ENCODE peak calls at places on chromosomes 13 and 19, in nine cellular contexts. One of them, this sample, is unnamed.

GRCh38 chr19:49890349-49891311 is 6.1 kb downstream of the IL4I1 start:
- DNase-seq in ovary: no peak
- DNase-seq in heart left ventricle: no peak
- DNase-seq in body of pancreas: peak; percentile 65
- DNase-seq in transverse colon: peak; percentile 67
- DNase-seq in CD8-positive, alpha-beta T cell: peak; percentile 45
- DNase-seq in heart right ventricle: no peak
- DNase-seq in CD8-positive, alpha-beta memory T cell: peak; percentile 71
- DNase-seq in endodermal cell: peak; percentile 93
- DNase-seq in this sample: no peak

GRCh38 chr13:40565282-40566148 is 100.9 kb downstream of the FOXO1 start:
- DNase-seq in heart right ventricle: no peak
- DNase-seq in body of pancreas: no peak
- DNase-seq in ovary: no peak
- DNase-seq in CD8-positive, alpha-beta memory T cell: no peak
- DNase-seq in transverse colon: no peak
- DNase-seq in CD8-positive, alpha-beta T cell: no peak
- DNase-seq in endodermal cell: peak; percentile 52
- DNase-seq in heart left ventricle: no peak
- DNase-seq in this sample: no peak

GRCh38 chr19:19404879-19405860 is at the start of gene GATAD2A:
- DNase-seq in endodermal cell: peak; percentile 96
- DNase-seq in heart right ventricle: peak; percentile 93
- DNase-seq in CD8-positive, alpha-beta memory T cell: peak; percentile 95
- DNase-seq in CD8-positive, alpha-beta T cell: peak; percentile 90
- DNase-seq in body of pancreas: peak; percentile 96
- DNase-seq in ovary: peak; percentile 92
- DNase-seq in transverse colon: peak; percentile 96
- DNase-seq in heart left ventricle: peak; percentile 95
- DNase-seq in this sample: peak; percentile 88

GRCh38 chr19:3304871-3305423 is 61.4 kb upstream of the NFIC start:
- DNase-seq in endodermal cell: peak; percentile 91
- DNase-seq in heart right ventricle: peak; percentile 67
- DNase-seq in CD8-positive, alpha-beta T cell: peak; percentile 67
- DNase-seq in body of pancreas: peak; percentile 84
- DNase-seq in transverse colon: peak; percentile 78
- DNase-seq in heart left ventricle: peak; percentile 71
- DNase-seq in CD8-positive, alpha-beta memory T cell: peak; percentile 76
- DNase-seq in ovary: peak; percentile 67
- DNase-seq in this sample: no peak

GRCh38 chr19:34481861-34482379 is 362 bp downstream of the WTIP start:
- DNase-seq in transverse colon: no peak
- DNase-seq in heart right ventricle: no peak
- DNase-seq in body of pancreas: no peak
- DNase-seq in heart left ventricle: peak; percentile 52
- DNase-seq in endodermal cell: peak; percentile 74
- DNase-seq in CD8-positive, alpha-beta memory T cell: no peak
- DNase-seq in CD8-positive, alpha-beta T cell: no peak
- DNase-seq in ovary: no peak
- DNase-seq in this sample: no peak

GRCh38 chr13:41915096-41915495 is 45.8 kb downstream of the VWA8 start:
- DNase-seq in heart right ventricle: no peak
- DNase-seq in heart left ventricle: no peak
- DNase-seq in endodermal cell: no peak
- DNase-seq in body of pancreas: no peak
- DNase-seq in transverse colon: no peak
- DNase-seq in CD8-positive, alpha-beta T cell: no peak
- DNase-seq in ovary: no peak
- DNase-seq in CD8-positive, alpha-beta memory T cell: no peak
- DNase-seq in this sample: no peak

GRCh38 chr13:57624565-57625435 is 6.7 kb upstream of the PCDH17 start:
- DNase-seq in ovary: no peak
- DNase-seq in CD8-positive, alpha-beta memory T cell: no peak
- DNase-seq in heart left ventricle: peak; percentile 27
- DNase-seq in endodermal cell: peak; percentile 83
- DNase-seq in CD8-positive, alpha-beta T cell: no peak
- DNase-seq in heart right ventricle: peak; percentile 51
- DNase-seq in body of pancreas: peak; percentile 59
- DNase-seq in transverse colon: peak; percentile 8
- DNase-seq in this sample: no peak

GRCh38 chr19:18438331-18439024 is 545 bp upstream of the ISYNA1 start:
- DNase-seq in CD8-positive, alpha-beta memory T cell: no peak
- DNase-seq in heart right ventricle: peak; percentile 68
- DNase-seq in body of pancreas: peak; percentile 67
- DNase-seq in transverse colon: no peak
- DNase-seq in heart left ventricle: peak; percentile 76
- DNase-seq in ovary: peak; percentile 89
- DNase-seq in CD8-positive, alpha-beta T cell: no peak
- DNase-seq in endodermal cell: peak; percentile 92
- DNase-seq in this sample: no peak

GRCh38 chr19:8575467-8575997 is 1.7 kb downstream of the MYO1F start:
- DNase-seq in CD8-positive, alpha-beta memory T cell: peak; percentile 78
- DNase-seq in body of pancreas: no peak
- DNase-seq in transverse colon: peak; percentile 38
- DNase-seq in heart left ventricle: no peak
- DNase-seq in CD8-positive, alpha-beta T cell: peak; percentile 54
- DNase-seq in heart right ventricle: no peak
- DNase-seq in ovary: no peak
- DNase-seq in endodermal cell: peak; percentile 65
- DNase-seq in this sample: no peak

GRCh38 chr13:38662362-38662761 is 24.5 kb upstream of the FREM2 start:
- DNase-seq in endodermal cell: no peak
- DNase-seq in heart left ventricle: no peak
- DNase-seq in transverse colon: no peak
- DNase-seq in CD8-positive, alpha-beta memory T cell: no peak
- DNase-seq in body of pancreas: no peak
- DNase-seq in CD8-positive, alpha-beta T cell: no peak
- DNase-seq in ovary: peak; percentile 19
- DNase-seq in heart right ventricle: no peak
- DNase-seq in this sample: no peak

GRCh38 chr13:112626761-112627160 is 38.8 kb upstream of the TUBGCP3 start:
- DNase-seq in body of pancreas: no peak
- DNase-seq in heart right ventricle: no peak
- DNase-seq in endodermal cell: no peak
- DNase-seq in CD8-positive, alpha-beta memory T cell: no peak
- DNase-seq in CD8-positive, alpha-beta T cell: no peak
- DNase-seq in heart left ventricle: no peak
- DNase-seq in ovary: no peak
- DNase-seq in transverse colon: no peak
- DNase-seq in this sample: no peak

GRCh38 chr13:49806126-49806536 is 13.6 kb upstream of the KPNA3 start:
- DNase-seq in heart left ventricle: no peak
- DNase-seq in heart right ventricle: no peak
- DNase-seq in endodermal cell: no peak
- DNase-seq in transverse colon: no peak
- DNase-seq in body of pancreas: no peak
- DNase-seq in ovary: no peak
- DNase-seq in CD8-positive, alpha-beta T cell: no peak
- DNase-seq in CD8-positive, alpha-beta memory T cell: no peak
- DNase-seq in this sample: no peak

GRCh38 chr19:29378126-29378525 is 147.7 kb upstream of the VSTM2B start:
- DNase-seq in CD8-positive, alpha-beta T cell: no peak
- DNase-seq in transverse colon: no peak
- DNase-seq in CD8-positive, alpha-beta memory T cell: no peak
- DNase-seq in endodermal cell: peak; percentile 31
- DNase-seq in body of pancreas: no peak
- DNase-seq in heart right ventricle: no peak
- DNase-seq in ovary: no peak
- DNase-seq in heart left ventricle: no peak
- DNase-seq in this sample: no peak

GRCh38 chr13:73433893-73434292 is 375.1 kb downstream of the KLF5 start:
- DNase-seq in heart left ventricle: no peak
- DNase-seq in body of pancreas: no peak
- DNase-seq in endodermal cell: no peak
- DNase-seq in heart right ventricle: no peak
- DNase-seq in transverse colon: no peak
- DNase-seq in ovary: no peak
- DNase-seq in CD8-positive, alpha-beta memory T cell: no peak
- DNase-seq in CD8-positive, alpha-beta T cell: no peak
- DNase-seq in this sample: no peak

GRCh38 chr13:73428137-73428536 is 369.3 kb downstream of the KLF5 start:
- DNase-seq in CD8-positive, alpha-beta T cell: no peak
- DNase-seq in body of pancreas: no peak
- DNase-seq in transverse colon: no peak
- DNase-seq in heart left ventricle: no peak
- DNase-seq in heart right ventricle: no peak
- DNase-seq in endodermal cell: no peak
- DNase-seq in CD8-positive, alpha-beta memory T cell: no peak
- DNase-seq in ovary: no peak
- DNase-seq in this sample: no peak

GRCh38 chr13:73429691-73430090 is 370.9 kb downstream of the KLF5 start:
- DNase-seq in transverse colon: no peak
- DNase-seq in endodermal cell: no peak
- DNase-seq in CD8-positive, alpha-beta T cell: no peak
- DNase-seq in ovary: no peak
- DNase-seq in heart right ventricle: no peak
- DNase-seq in body of pancreas: no peak
- DNase-seq in CD8-positive, alpha-beta memory T cell: no peak
- DNase-seq in heart left ventricle: no peak
- DNase-seq in this sample: no peak

GRCh38 chr13:73422973-73423372 is 364.2 kb downstream of the KLF5 start:
- DNase-seq in heart right ventricle: no peak
- DNase-seq in ovary: no peak
- DNase-seq in heart left ventricle: no peak
- DNase-seq in endodermal cell: no peak
- DNase-seq in transverse colon: peak; percentile 16
- DNase-seq in body of pancreas: no peak
- DNase-seq in CD8-positive, alpha-beta memory T cell: no peak
- DNase-seq in CD8-positive, alpha-beta T cell: no peak
- DNase-seq in this sample: no peak

GRCh38 chr13:73428706-73429105 is 369.9 kb downstream of the KLF5 start:
- DNase-seq in transverse colon: no peak
- DNase-seq in body of pancreas: no peak
- DNase-seq in ovary: no peak
- DNase-seq in endodermal cell: no peak
- DNase-seq in heart left ventricle: no peak
- DNase-seq in CD8-positive, alpha-beta T cell: no peak
- DNase-seq in CD8-positive, alpha-beta memory T cell: no peak
- DNase-seq in heart right ventricle: no peak
- DNase-seq in this sample: no peak
- H3K27ac ChIP-seq in transverse colon: no peak overlapping the region
- H3K27ac ChIP-seq in body of pancreas: no peak overlapping the region
- H3K27ac ChIP-seq in ovary: no peak overlapping the region
- H3K27ac ChIP-seq in endodermal cell: no peak overlapping the region
- H3K27ac ChIP-seq in heart left ventricle: no peak overlapping the region
- H3K27ac ChIP-seq in CD8-positive, alpha-beta T cell: no peak overlapping the region
- H3K27ac ChIP-seq in CD8-positive, alpha-beta memory T cell: no peak overlapping the region
- H3K27ac ChIP-seq in heart right ventricle: no peak overlapping the region
- H3K27ac ChIP-seq in this sample: peak overlapping the region; percentile 78

GRCh38 chr13:74052402-74052928 is 81.7 kb downstream of the KLF12 start:
- DNase-seq in ovary: no peak
- DNase-seq in body of pancreas: no peak
- DNase-seq in transverse colon: no peak
- DNase-seq in endodermal cell: no peak
- DNase-seq in heart left ventricle: no peak
- DNase-seq in CD8-positive, alpha-beta T cell: no peak
- DNase-seq in heart right ventricle: no peak
- DNase-seq in CD8-positive, alpha-beta memory T cell: no peak
- DNase-seq in this sample: no peak
- H3K9me3 ChIP-seq in ovary: no peaks in the 10 kb centered on the region
- H3K9me3 ChIP-seq in body of pancreas: no peaks in the 10 kb centered on the region
- H3K9me3 ChIP-seq in transverse colon: no peaks in the 10 kb centered on the region
- H3K9me3 ChIP-seq in endodermal cell: no peaks in the 10 kb centered on the region
- H3K9me3 ChIP-seq in heart left ventricle: no peaks in the 10 kb centered on the region
- H3K9me3 ChIP-seq in CD8-positive, alpha-beta T cell: no peaks in the 10 kb centered on the region
- H3K9me3 ChIP-seq in heart right ventricle: no peaks in the 10 kb centered on the region
- H3K9me3 ChIP-seq in CD8-positive, alpha-beta memory T cell: no peaks in the 10 kb centered on the region
- H3K9me3 ChIP-seq in this sample: no peaks in the 10 kb centered on the region

DNA sequence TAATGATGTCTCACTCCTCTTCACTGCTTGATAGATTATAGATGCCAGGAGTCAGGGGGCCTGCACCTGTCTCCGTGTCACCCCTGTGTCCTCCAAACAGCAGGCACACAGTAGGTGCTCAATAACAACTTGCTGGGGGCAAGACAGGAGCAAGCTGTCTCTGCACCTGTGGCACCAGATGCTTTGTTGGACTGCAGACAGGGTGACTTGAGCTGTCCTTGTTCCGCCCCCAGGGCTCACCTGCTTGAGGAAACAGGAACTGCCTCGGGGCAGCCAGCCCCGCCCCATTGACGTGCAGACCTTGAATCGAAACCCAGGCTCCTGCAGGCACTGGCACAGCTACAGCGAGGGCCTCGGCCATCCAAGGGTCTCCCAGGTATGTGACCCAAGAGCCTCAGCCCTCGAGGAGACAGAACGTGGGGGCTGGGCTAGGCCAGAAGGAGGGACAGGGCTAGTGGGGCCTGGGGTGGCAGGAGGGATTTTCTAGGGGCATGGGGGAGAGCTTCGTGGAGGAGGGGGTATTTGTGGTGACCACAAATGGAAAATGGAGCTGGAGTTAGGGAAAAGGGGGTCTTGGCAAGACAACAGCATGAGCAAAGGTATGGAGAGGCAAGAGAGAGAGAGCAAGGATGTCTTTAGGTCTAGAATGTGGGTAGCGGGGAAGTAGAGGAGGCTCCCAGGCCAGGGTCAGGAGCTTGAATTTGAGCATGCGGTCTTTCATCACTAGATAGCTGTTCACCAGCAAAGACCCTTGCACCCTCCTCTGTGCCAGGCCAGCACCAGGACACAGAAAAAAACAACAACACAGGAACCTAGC is at the start of gene HSH2D:
- DNase-seq in endodermal cell: peak; percentile 87
- DNase-seq in CD8-positive, alpha-beta T cell: peak; percentile 75
- DNase-seq in CD8-positive, alpha-beta memory T cell: peak; percentile 86
- DNase-seq in body of pancreas: peak; percentile 95
- DNase-seq in ovary: no peak
- DNase-seq in heart right ventricle: no peak
- DNase-seq in heart left ventricle: peak; percentile 47
- DNase-seq in transverse colon: peak; percentile 96
- DNase-seq in this sample: peak; percentile 77
- H3K4me3 ChIP-seq in endodermal cell: no peak within 1 kb of the TSS
- H3K4me3 ChIP-seq in CD8-positive, alpha-beta T cell: peak within 1 kb of the TSS; percentile 70
- H3K4me3 ChIP-seq in CD8-positive, alpha-beta memory T cell: peak within 1 kb of the TSS; percentile 90
- H3K4me3 ChIP-seq in body of pancreas: no peak within 1 kb of the TSS
- H3K4me3 ChIP-seq in ovary: no peak within 1 kb of the TSS
- H3K4me3 ChIP-seq in heart right ventricle: no peak within 1 kb of the TSS
- H3K4me3 ChIP-seq in heart left ventricle: peak within 1 kb of the TSS; percentile 31
- H3K4me3 ChIP-seq in transverse colon: peak within 1 kb of the TSS; percentile 57
- H3K4me3 ChIP-seq in this sample: peak within 1 kb of the TSS; percentile 16

GRCh38 chr19:13079542-13079986 is 23.1 kb downstream of the LYL1 start:
- DNase-seq in CD8-positive, alpha-beta memory T cell: no peak
- DNase-seq in body of pancreas: no peak
- DNase-seq in heart right ventricle: no peak
- DNase-seq in endodermal cell: peak; percentile 50
- DNase-seq in ovary: peak; percentile 86
- DNase-seq in transverse colon: peak; percentile 80
- DNase-seq in heart left ventricle: peak; percentile 80
- DNase-seq in CD8-positive, alpha-beta T cell: no peak
- DNase-seq in this sample: no peak
- H3K27ac ChIP-seq in CD8-positive, alpha-beta memory T cell: no peak overlapping the region
- H3K27ac ChIP-seq in body of pancreas: no peak overlapping the region
- H3K27ac ChIP-seq in heart right ventricle: peak overlapping the region; percentile 87
- H3K27ac ChIP-seq in endodermal cell: no peak overlapping the region
- H3K27ac ChIP-seq in ovary: peak overlapping the region; percentile 44
- H3K27ac ChIP-seq in transverse colon: peak overlapping the region; percentile 86
- H3K27ac ChIP-seq in heart left ventricle: peak overlapping the region; percentile 72
- H3K27ac ChIP-seq in CD8-positive, alpha-beta T cell: no peak overlapping the region
- H3K27ac ChIP-seq in this sample: peak overlapping the region; percentile 67

GRCh38 chr19:57867868-57868492 is 18.3 kb downstream of the ZNF587 start:
- DNase-seq in heart right ventricle: no peak
- DNase-seq in transverse colon: no peak
- DNase-seq in body of pancreas: no peak
- DNase-seq in heart left ventricle: no peak
- DNase-seq in CD8-positive, alpha-beta T cell: no peak
- DNase-seq in endodermal cell: no peak
- DNase-seq in ovary: no peak
- DNase-seq in CD8-positive, alpha-beta memory T cell: no peak
- DNase-seq in this sample: no peak
- H3K9me3 ChIP-seq in heart right ventricle: peaks cover 97% of the 10 kb centered on the region
- H3K9me3 ChIP-seq in transverse colon: peaks cover 82% of the 10 kb centered on the region
- H3K9me3 ChIP-seq in body of pancreas: peaks cover 69% of the 10 kb centered on the region
- H3K9me3 ChIP-seq in heart left ventricle: peaks cover 85% of the 10 kb centered on the region
- H3K9me3 ChIP-seq in CD8-positive, alpha-beta T cell: peaks cover 53% of the 10 kb centered on the region
- H3K9me3 ChIP-seq in endodermal cell: peaks cover 28% of the 10 kb centered on the region
- H3K9me3 ChIP-seq in ovary: peaks cover 48% of the 10 kb centered on the region
- H3K9me3 ChIP-seq in CD8-positive, alpha-beta memory T cell: peaks cover 40% of the 10 kb centered on the region
- H3K9me3 ChIP-seq in this sample: peaks cover 76% of the 10 kb centered on the region